ENCODE peak calls at places on chromosomes 13 and 19, in four cellular contexts. O is H9, C is Panc1, A is uterus. E is an unnamed sample.
A peak's percentile ranks its signal among the peaks of the same experiment; 100 is the strongest.

GRCh38 chr19:38684078-38684861 is 36.8 kb downstream of the ACTN4 start:
- DNase-seq in O (peak; percentile 46), C (peak; percentile 100), A (peak; percentile 88), E (peak; percentile 93)

GRCh38 chr13:79943633-79944032 is 397.3 kb downstream of the SPRY2 start:
- DNase-seq in O (no peak), C (no peak), A (no peak), E (peak; percentile 35)

GRCh38 chr13:28820099-28821051 is at the start of gene MTUS2:
- DNase-seq in O (peak; percentile 72), C (no peak), A (no peak), E (no peak)

GRCh38 chr19:51119675-51120074 is 5.0 kb upstream of the SIGLEC9 start:
- DNase-seq in O (no peak), C (no peak), A (no peak), E (no peak)

GRCh38 chr19:4034048-4035017 is 26.8 kb downstream of the PIAS4 start:
- DNase-seq in O (no peak), C (no peak), A (no peak), E (no peak)

GRCh38 chr13:99314640-99315176 is 7.5 kb upstream of the GPR183 start:
- DNase-seq in O (no peak), C (no peak), A (no peak), E (no peak)

GRCh38 chr13:33649212-33649917 is 168.6 kb upstream of the RFC3 start:
- DNase-seq in O (no peak), C (no peak), A (peak; percentile 37), E (no peak)

GRCh38 chr19:11025006-11025405 is 64.2 kb downstream of the SMARCA4 start:
- DNase-seq in O (no peak), C (no peak), A (no peak), E (no peak)

GRCh38 chr19:18135712-18136584 is 17.0 kb upstream of the PIK3R2 start:
- DNase-seq in O (no peak), C (no peak), A (no peak), E (no peak)

GRCh38 chr19:50204811-50205675 is 1.6 kb downstream of the MYH14 start:
- DNase-seq in O (peak; percentile 96), C (no peak), A (no peak), E (no peak)

GRCh38 chr19:384801-385169 is 24.2 kb downstream of the C2CD4C start:
- DNase-seq in O (no peak), C (no peak), A (no peak), E (no peak)

GRCh38 chr13:70623260-70623659 is 515.0 kb upstream of the KLHL1 start:
- DNase-seq in O (no peak), C (no peak), A (no peak), E (peak; percentile 0)

GRCh38 chr19:50835103-50835784 is 1.9 kb upstream of the KLK15 start:
- DNase-seq in O (no peak), C (no peak), A (no peak), E (peak; percentile 5)

GRCh38 chr13:41411536-41411935 is 45.8 kb upstream of the RGCC start:
- DNase-seq in O (peak; percentile 37), C (no peak), A (no peak), E (peak; percentile 78)
- TF ChIP-seq CTCF in O (peak; percentile 47), C (peak; percentile 37), A (peak; percentile 19), E (peak; percentile 65)

DNA sequence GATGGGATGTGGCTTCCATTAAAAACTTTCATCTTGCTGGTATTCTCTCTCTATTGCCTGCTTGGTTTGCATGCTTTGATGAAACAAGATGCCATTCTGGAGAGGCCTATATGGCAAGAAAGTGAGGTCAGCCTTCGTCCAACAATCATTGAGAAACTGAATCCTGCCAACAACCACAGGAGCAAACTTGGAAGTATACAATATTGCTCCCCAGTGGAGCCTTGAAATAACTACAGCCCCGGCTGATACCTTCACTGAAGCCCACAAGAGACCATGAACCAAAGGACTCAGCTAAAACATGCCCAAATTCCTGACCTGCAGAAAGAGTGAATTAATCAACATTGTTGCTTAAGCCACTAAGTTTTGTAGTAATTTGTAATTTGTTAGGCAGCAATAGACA is 82.5 kb upstream of the FGF14 start:
- DNase-seq in O (no peak), C (no peak), A (no peak), E (no peak)
- TF ChIP-seq CTCF in O (peak; percentile 49), C (peak; percentile 6), A (no peak), E (no peak)

GRCh38 chr19:19637523-19638251 is 5.8 kb downstream of the GMIP start:
- DNase-seq in O (peak; percentile 92), C (no peak), A (peak; percentile 14), E (no peak)

GRCh38 chr19:19636573-19636972 is 6.9 kb downstream of the GMIP start:
- DNase-seq in O (no peak), C (no peak), A (peak; percentile 11), E (no peak)

GRCh38 chr19:19634516-19635312 is 6.7 kb upstream of the LPAR2 start:
- DNase-seq in O (no peak), C (no peak), A (no peak), E (no peak)

GRCh38 chr19:19635313-19635702 is 7.3 kb upstream of the LPAR2 start:
- DNase-seq in O (no peak), C (no peak), A (no peak), E (no peak)

DNA sequence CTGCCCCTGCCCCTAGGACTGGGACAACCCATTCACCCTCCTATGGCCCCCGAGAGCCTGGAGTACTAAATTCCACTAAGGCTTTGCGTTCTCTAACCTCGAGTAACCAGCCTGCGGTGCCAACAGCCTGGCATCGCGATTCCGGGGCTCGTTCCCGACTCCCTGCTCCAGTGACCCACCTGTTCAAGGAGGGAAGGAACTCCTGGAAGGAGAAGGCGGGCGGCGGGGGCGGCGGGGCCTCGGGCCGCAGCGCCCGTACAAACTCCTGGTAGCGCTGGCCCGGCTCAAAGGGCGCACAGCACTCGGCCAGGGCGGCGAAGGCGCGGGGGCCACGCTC is 6.3 kb downstream of the GMIP start:
- DNase-seq in O (no peak), C (no peak), A (no peak), E (no peak)
- TF ChIP-seq CTCF in O (no peak), C (no peak), A (no peak), E (no peak)

GRCh38 chr19:6794817-6795431 is 22.4 kb downstream of the VAV1 start:
- DNase-seq in O (peak; percentile 52), C (no peak), A (no peak), E (no peak)

GRCh38 chr19:6793973-6794372 is 21.5 kb downstream of the VAV1 start:
- DNase-seq in O (no peak), C (no peak), A (no peak), E (no peak)

GRCh38 chr19:6800991-6801396 is 28.5 kb downstream of the VAV1 start:
- DNase-seq in O (peak; percentile 30), C (peak; percentile 28), A (no peak), E (peak; percentile 82)

GRCh38 chr19:6793411-6793810 is 20.9 kb downstream of the VAV1 start:
- DNase-seq in O (no peak), C (no peak), A (no peak), E (no peak)

DNA sequence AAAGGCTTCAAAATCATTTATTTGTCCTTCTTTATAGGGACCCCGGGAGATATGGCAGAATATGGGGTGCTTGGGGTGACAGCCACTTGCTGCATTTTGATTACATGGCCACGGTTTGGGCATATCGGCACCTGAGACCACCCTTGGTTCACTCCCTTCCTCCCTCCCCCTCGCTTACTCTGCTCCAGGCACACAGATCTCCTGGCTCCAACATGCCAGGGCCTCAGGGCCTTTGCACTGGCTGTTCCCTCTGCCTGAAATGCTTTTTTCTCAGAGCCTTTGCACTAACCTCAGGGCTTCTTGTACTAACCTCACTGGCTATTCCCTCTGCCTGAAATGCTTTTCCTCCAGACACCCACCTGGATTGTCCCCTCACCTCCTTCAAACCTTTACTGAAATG is 23.8 kb downstream of the VAV1 start:
- DNase-seq in O (no peak), C (no peak), A (no peak), E (no peak)
- TF ChIP-seq CTCF in O (no peak), C (no peak), A (no peak), E (no peak)

GRCh38 chr13:52659340-52659739 is 6.7 kb downstream of the SUGT1 start:
- DNase-seq in O (no peak), C (no peak), A (no peak), E (no peak)

GRCh38 chr13:52669677-52670076 is 17.0 kb downstream of the SUGT1 start:
- DNase-seq in O (no peak), C (no peak), A (no peak), E (no peak)

GRCh38 chr13:52664269-52664668 is 11.6 kb downstream of the SUGT1 start:
- DNase-seq in O (no peak), C (no peak), A (no peak), E (no peak)

GRCh38 chr13:52670726-52671125 is 18.1 kb downstream of the SUGT1 start:
- DNase-seq in O (no peak), C (no peak), A (no peak), E (no peak)

GRCh38 chr13:52665325-52665724 is 12.7 kb downstream of the SUGT1 start:
- DNase-seq in O (no peak), C (no peak), A (no peak), E (peak; percentile 38)
- TF ChIP-seq CTCF in O (peak; percentile 70), C (peak; percentile 57), A (no peak), E (peak; percentile 61)

GRCh38 chr19:55624109-55625003 is at the start of gene ZNF784:
- DNase-seq in O (peak; percentile 95), C (no peak), A (peak; percentile 93), E (peak; percentile 88)
- TF ChIP-seq CTCF in O (no peak), C (no peak), A (no peak), E (no peak)

GRCh38 chr19:40960062-40960685 is 30.9 kb upstream of the CYP2B6 start:
- DNase-seq in O (no peak), C (no peak), A (no peak), E (no peak)

GRCh38 chr19:40962460-40962961 is 28.6 kb upstream of the CYP2B6 start:
- DNase-seq in O (no peak), C (peak; percentile 27), A (no peak), E (peak; percentile 16)

GRCh38 chr19:40960780-40961179 is 30.3 kb upstream of the CYP2B6 start:
- DNase-seq in O (no peak), C (no peak), A (no peak), E (no peak)

GRCh38 chr19:40954573-40954972 is 36.5 kb upstream of the CYP2B6 start:
- DNase-seq in O (no peak), C (no peak), A (no peak), E (no peak)

GRCh38 chr19:40959338-40959737 is 31.7 kb upstream of the CYP2B6 start:
- DNase-seq in O (no peak), C (no peak), A (no peak), E (no peak)
- TF ChIP-seq CTCF in O (no peak), C (no peak), A (no peak), E (no peak)

GRCh38 chr13:50989476-50989875 is 79.9 kb downstream of the RNASEH2B start:
- DNase-seq in O (peak; percentile 55), C (no peak), A (peak; percentile 66), E (no peak)
- TF ChIP-seq CTCF in O (peak; percentile 60), C (peak; percentile 1), A (peak; percentile 46), E (no peak)

GRCh38 chr13:110006304-110006703 is 219.9 kb upstream of the IRS2 start:
- DNase-seq in O (no peak), C (no peak), A (peak; percentile 35), E (peak; percentile 81)
- TF ChIP-seq CTCF in O (no peak), C (no peak), A (no peak), E (no peak)